ENCODE peak calls at places on chromosomes 12 and 14, in four cellular contexts. I, G, J and L are unnamed samples.

GRCh38 chr12:45315462-45315861 is 99.6 kb downstream of the ANO6 start:
- DNase-seq in I (no peak), G (no peak), J (no peak), L (no peak)

GRCh38 chr12:54024581-54024980 is 3.7 kb upstream of the HOXC6 start:
- DNase-seq in I (no peak), G (no peak), J (no peak), L (no peak)

GRCh38 chr12:120039711-120040110 is 50.7 kb downstream of the BICDL1 start:
- DNase-seq in I (no peak), G (no peak), J (no peak), L (no peak)

GRCh38 chr12:4270016-4270669 is 3.4 kb upstream of the CCND2 start:
- DNase-seq in I (no peak), G (no peak), J (no peak), L (no peak)

GRCh38 chr12:125493704-125494308 is 428.6 kb downstream of the AACS start:
- DNase-seq in I (no peak), G (no peak), J (no peak), L (no peak)

GRCh38 chr14:102512713-102513373 is 3.3 kb upstream of the ANKRD9 start:
- DNase-seq in I (no peak), G (no peak), J (no peak), L (no peak)

GRCh38 chr12:124953689-124954405 is 35.1 kb downstream of the DHX37 start:
- DNase-seq in I (no peak), G (no peak), J (no peak), L (no peak)

GRCh38 chr14:85165091-85165490 is 364.9 kb upstream of the FLRT2 start:
- DNase-seq in I (no peak), G (no peak), J (no peak), L (no peak)

GRCh38 chr14:81062816-81063215 is 107.4 kb downstream of the TSHR start:
- DNase-seq in I (peak), G (peak), J (no peak), L (no peak)

GRCh38 chr14:48937796-48938195 is 648.4 kb downstream of the RPS29 start:
- DNase-seq in I (peak), G (peak), J (no peak), L (no peak)

GRCh38 chr12:16531623-16532022 is 74.3 kb downstream of the LMO3 start:
- DNase-seq in I (peak), G (no peak), J (no peak), L (no peak)

GRCh38 chr12:66862586-66862985 is 183.7 kb upstream of the GRIP1 start:
- DNase-seq in I (no peak), G (no peak), J (no peak), L (no peak)

GRCh38 chr14:100307215-100308111 is 1.2 kb upstream of the SLC25A29 start:
- DNase-seq in I (peak), G (peak), J (no peak), L (no peak)

GRCh38 chr14:76926521-76927251 is 100.5 kb downstream of the LRRC74A start:
- DNase-seq in I (no peak), G (peak), J (no peak), L (peak)

GRCh38 chr14:81427348-81428058 is 27.4 kb upstream of the STON2 start:
- DNase-seq in I (peak), G (no peak), J (no peak), L (no peak)

GRCh38 chr12:4909734-4910501 is at the start of gene KCNA1:
- DNase-seq in I (peak), G (peak), J (no peak), L (peak)

GRCh38 chr12:13383379-13383778 is 186.9 kb downstream of the EMP1 start:
- DNase-seq in I (no peak), G (peak), J (no peak), L (no peak)

GRCh38 chr12:93229494-93230310 is 148.0 kb upstream of the NUDT4 start:
- DNase-seq in I (no peak), G (peak), J (no peak), L (no peak)

GRCh38 chr12:117105902-117106301 is 6.7 kb upstream of the TESC start:
- DNase-seq in I (no peak), G (no peak), J (no peak), L (no peak)

GRCh38 chr12:93592641-93593396 is 20.3 kb downstream of the SOCS2 start:
- DNase-seq in I (no peak), G (no peak), J (no peak), L (no peak)

GRCh38 chr14:101497910-101498860 is 63.1 kb upstream of the DIO3 start:
- DNase-seq in I (no peak), G (no peak), J (no peak), L (no peak)

GRCh38 chr12:72214163-72214562 is 58.0 kb upstream of the TRHDE start:
- DNase-seq in I (no peak), G (no peak), J (no peak), L (no peak)

GRCh38 chr12:56118688-56119045 is 601 bp downstream of the ZC3H10 start:
- DNase-seq in I (no peak), G (no peak), J (no peak), L (no peak)

GRCh38 chr14:90487031-90487430 is 90.2 kb downstream of the CALM1 start:
- DNase-seq in I (no peak), G (no peak), J (no peak), L (no peak)

GRCh38 chr14:31326111-31326510 is 94.2 kb downstream of the HEATR5A start:
- DNase-seq in I (no peak), G (no peak), J (no peak), L (no peak)

DNA sequence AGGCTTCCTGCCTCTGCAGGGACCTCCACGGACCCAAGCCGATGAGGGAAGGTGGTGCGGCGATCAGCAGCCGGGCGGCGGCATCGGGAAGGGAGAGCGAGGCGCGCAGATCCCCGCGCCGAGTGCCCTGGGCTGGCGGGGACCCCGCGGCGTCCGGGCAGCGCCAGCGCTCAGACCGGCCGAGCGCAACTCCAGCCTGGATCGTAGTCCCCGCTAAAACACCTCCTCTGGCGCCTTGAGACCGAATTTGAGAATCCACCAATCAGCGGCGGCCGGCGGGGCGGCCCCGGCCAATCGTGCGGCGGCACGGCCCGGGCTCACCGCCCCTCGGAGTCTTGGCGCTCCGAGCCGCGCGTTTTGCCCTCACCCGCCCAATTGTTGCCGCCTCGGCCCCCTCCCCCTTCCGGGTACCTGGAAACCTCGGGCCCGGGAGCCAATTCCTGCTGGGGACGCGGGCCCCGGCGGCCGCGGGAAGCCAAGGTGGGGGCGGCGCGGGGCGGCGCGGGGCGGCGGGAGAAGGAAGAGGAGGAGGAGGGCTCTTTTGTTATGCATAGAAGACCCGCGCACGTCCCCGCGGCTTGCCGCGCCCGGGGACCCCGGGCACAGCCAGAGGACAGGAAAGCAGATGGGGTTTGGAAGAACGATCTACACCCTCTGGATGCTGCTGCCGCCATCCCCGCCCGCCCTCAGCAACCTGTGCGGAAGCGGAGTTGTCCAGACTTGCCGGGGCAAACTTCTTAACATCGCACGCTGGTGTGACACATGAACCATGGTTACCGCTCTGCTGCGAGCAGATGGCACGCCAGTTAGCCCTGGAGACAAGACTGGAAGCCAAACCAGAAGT is at the start of gene E2F7:
- DNase-seq in I (peak), G (peak), J (peak), L (peak)
- TF ChIP-seq CTCF in I (no peak), G (no peak), J (no peak), L (no peak)

GRCh38 chr12:9276990-9277389 is 68.8 kb upstream of the PZP start:
- DNase-seq in I (no peak), G (no peak), J (no peak), L (no peak)

GRCh38 chr12:9271875-9272274 is 63.7 kb upstream of the PZP start:
- DNase-seq in I (peak), G (no peak), J (no peak), L (no peak)

DNA sequence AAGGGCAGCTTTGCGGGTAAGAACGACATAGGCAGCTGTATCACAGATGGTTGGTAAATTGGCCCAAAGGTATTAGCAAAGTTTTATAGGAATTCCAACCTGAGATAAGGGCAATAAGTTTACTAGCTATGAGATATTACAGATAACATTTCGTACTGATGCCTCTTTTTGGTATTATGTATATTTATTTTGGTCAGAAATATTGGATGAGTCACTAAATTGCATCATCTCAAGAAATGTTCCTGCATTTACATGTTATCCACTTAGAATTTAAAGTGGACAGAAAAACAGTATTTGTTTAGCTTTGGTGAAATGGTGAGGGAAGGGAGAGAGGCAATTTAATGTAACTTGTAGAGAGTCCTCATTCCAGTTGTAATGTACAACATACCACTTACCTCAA is 65.1 kb upstream of the PZP start:
- DNase-seq in I (no peak), G (no peak), J (no peak), L (no peak)
- TF ChIP-seq CTCF in I (no peak), G (no peak), J (no peak), L (no peak)

GRCh38 chr12:7460375-7461259 is 16.7 kb upstream of the CD163L1 start:
- DNase-seq in I (peak), G (peak), J (no peak), L (peak)
- TF ChIP-seq CTCF in I (peak), G (peak), J (peak), L (peak)

DNA sequence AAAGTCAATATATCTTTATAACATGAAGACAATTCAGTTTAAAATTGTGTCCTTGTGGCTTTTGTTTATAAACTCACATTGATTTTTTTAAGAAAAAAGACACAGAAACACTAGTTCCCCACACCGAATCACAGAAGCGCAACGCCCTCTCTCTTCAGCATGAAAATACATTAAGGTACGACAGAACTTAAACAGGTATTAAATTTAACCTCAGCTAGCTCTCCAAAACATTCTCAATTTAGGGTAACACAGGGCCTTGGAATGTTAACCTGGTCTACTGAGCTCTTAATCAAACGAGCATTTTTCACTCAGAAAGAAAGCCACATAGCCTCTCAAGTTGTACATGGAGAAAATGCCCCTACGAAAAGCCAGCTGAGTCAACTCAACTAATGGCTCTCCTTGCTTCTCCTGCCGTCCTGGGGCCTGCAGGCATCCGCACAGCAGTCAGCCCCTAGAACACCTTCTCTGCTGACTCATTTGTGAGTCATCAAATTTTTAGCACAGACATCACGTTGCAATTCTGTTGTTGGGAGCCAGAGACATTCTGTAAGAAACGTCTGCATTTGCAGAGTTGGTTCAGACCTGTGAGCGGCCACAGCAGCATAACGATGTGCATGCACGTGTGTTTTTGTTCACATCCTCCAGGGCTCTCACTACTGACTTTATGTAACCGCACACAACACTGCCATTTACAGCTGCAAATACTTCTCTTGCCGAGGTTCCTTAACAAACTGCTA is 141.6 kb downstream of the ITPR2 start:
- DNase-seq in I (peak), G (peak), J (no peak), L (no peak)
- TF ChIP-seq CTCF in I (no peak), G (no peak), J (no peak), L (no peak)

GRCh38 chr14:34364201-34364600 is 97.8 kb downstream of the SPTSSA start:
- DNase-seq in I (no peak), G (no peak), J (no peak), L (no peak)

GRCh38 chr14:34363733-34364134 is 98.3 kb downstream of the SPTSSA start:
- DNase-seq in I (no peak), G (no peak), J (no peak), L (no peak)

GRCh38 chr14:34368115-34368970 is 93.7 kb downstream of the SPTSSA start:
- DNase-seq in I (no peak), G (peak), J (no peak), L (no peak)

GRCh38 chr14:34362625-34363251 is 99.3 kb downstream of the SPTSSA start:
- DNase-seq in I (no peak), G (no peak), J (no peak), L (no peak)

GRCh38 chr14:34365309-34365915 is 96.6 kb downstream of the SPTSSA start:
- DNase-seq in I (peak), G (peak), J (no peak), L (no peak)
- TF ChIP-seq CTCF in I (peak), G (peak), J (no peak), L (no peak)

GRCh38 chr12:96136129-96136528 is 58.0 kb upstream of the ELK3 start:
- DNase-seq in I (peak), G (peak), J (no peak), L (no peak)

GRCh38 chr12:96130396-96131059 is 63.6 kb upstream of the ELK3 start:
- DNase-seq in I (no peak), G (no peak), J (no peak), L (no peak)

GRCh38 chr12:96134200-96134599 is 60.0 kb upstream of the ELK3 start:
- DNase-seq in I (no peak), G (no peak), J (no peak), L (no peak)

GRCh38 chr12:96131230-96131788 is 62.9 kb upstream of the ELK3 start:
- DNase-seq in I (no peak), G (no peak), J (no peak), L (no peak)

GRCh38 chr12:96132819-96133218 is 61.4 kb upstream of the ELK3 start:
- DNase-seq in I (no peak), G (no peak), J (no peak), L (no peak)
- TF ChIP-seq CTCF in I (no peak), G (no peak), J (peak), L (peak)

GRCh38 chr12:98955284-98955683 is 310.2 kb downstream of the APAF1 start:
- DNase-seq in I (peak), G (peak), J (no peak), L (peak)
- TF ChIP-seq CTCF in I (peak), G (peak), J (peak), L (peak)

GRCh38 chr12:30134229-30134628 is 350.5 kb upstream of the TMTC1 start:
- DNase-seq in I (peak), G (peak), J (no peak), L (no peak)
- TF ChIP-seq CTCF in I (no peak), G (peak), J (peak), L (no peak)

DNA sequence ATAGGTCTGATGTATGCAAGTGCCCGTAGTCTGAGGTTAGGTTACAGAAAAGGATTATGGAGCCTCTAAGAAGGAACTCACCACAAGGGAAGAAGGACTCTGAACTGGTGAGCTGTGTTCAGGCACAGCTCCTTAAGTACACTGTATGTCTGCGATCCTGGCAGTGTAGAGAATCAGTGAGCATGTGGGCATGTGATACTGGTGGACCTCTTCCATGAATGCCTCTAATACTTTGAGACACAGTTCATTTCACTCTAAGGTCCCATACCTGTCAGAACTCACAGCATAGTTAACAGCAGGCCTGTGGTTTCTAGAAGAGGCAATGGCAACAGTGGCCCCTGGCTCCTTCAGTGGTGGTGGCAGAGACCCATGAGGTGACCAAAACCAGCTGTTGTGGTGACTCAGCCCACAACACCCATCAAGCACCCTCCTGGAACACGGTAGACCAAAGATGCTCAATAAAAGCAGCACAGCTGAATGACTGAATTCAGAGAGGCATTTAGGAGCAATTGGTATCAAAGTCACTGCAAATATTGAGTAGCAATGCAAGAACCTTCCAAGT is 6.9 kb upstream of the OR6J1 start:
- DNase-seq in I (no peak), G (no peak), J (peak), L (no peak)
- TF ChIP-seq CTCF in I (no peak), G (no peak), J (no peak), L (no peak)

GRCh38 chr14:70093156-70093555 is 95.6 kb downstream of the SLC8A3 start:
- DNase-seq in I (no peak), G (no peak), J (no peak), L (no peak)

GRCh38 chr14:70086685-70087379 is 101.9 kb downstream of the SLC8A3 start:
- DNase-seq in I (peak), G (peak), J (peak), L (peak)

GRCh38 chr14:70084226-70084625 is 104.5 kb downstream of the SLC8A3 start:
- DNase-seq in I (no peak), G (no peak), J (no peak), L (no peak)

GRCh38 chr14:70087380-70087697 is 101.4 kb downstream of the SLC8A3 start:
- DNase-seq in I (no peak), G (no peak), J (no peak), L (no peak)
- TF ChIP-seq CTCF in I (no peak), G (no peak), J (no peak), L (no peak)